ENCODE peak calls at places on chromosomes 6 and 20, in five cellular contexts. L, Y, V, C and M are unnamed samples.

GRCh38 chr6:111871207-111871606 is 2.0 kb downstream of the FYN start:
- DNase-seq in L (no peak), Y (no peak), V (no peak), C (no peak), M (peak)

GRCh38 chr6:42981866-42982265 is 2.5 kb upstream of the PPP2R5D start:
- DNase-seq in Y (no peak), L (no peak), C (no peak), V (peak), M (no peak)

GRCh38 chr20:49690899-49691620 is 22.6 kb downstream of the B4GALT5 start:
- DNase-seq in C (peak), Y (no peak), V (peak), L (no peak), M (no peak)

GRCh38 chr6:118893882-118894424 is at the start of gene ASF1A:
- DNase-seq in L (peak), C (peak), V (peak), Y (peak), M (peak)

GRCh38 chr20:7822772-7823171 is 117.5 kb downstream of the HAO1 start:
- DNase-seq in C (no peak), Y (no peak), L (no peak), V (no peak), M (no peak)

GRCh38 chr20:676315-676937 is 824 bp upstream of the SCRT2 start:
- DNase-seq in Y (no peak), C (peak), V (no peak), L (no peak), M (no peak)

GRCh38 chr6:103113416-103113815 is 1719.9 kb downstream of the GRIK2 start:
- DNase-seq in L (no peak), C (no peak), Y (no peak), V (no peak), M (no peak)

GRCh38 chr6:151325075-151326050 is 66.0 kb downstream of the ZBTB2 start:
- DNase-seq in Y (no peak), L (peak), V (peak), C (peak), M (peak)

GRCh38 chr20:47561175-47561574 is 59.5 kb downstream of the NCOA3 start:
- DNase-seq in V (peak), L (no peak), Y (no peak), C (no peak), M (peak)

GRCh38 chr6:151240861-151241642 is 1.3 kb downstream of the AKAP12 start:
- DNase-seq in C (peak), V (peak), Y (peak), L (no peak), M (peak)

GRCh38 chr6:106381871-106382270 is 21.4 kb downstream of the CRYBG1 start:
- DNase-seq in C (peak), V (peak), Y (no peak), L (no peak), M (peak)

GRCh38 chr20:41135888-41136243 is 1.5 kb upstream of the PLCG1 start:
- DNase-seq in V (no peak), Y (no peak), L (no peak), C (no peak), M (no peak)

GRCh38 chr6:52417675-52418111 is 2.4 kb upstream of the EFHC1 start:
- DNase-seq in V (peak), L (no peak), Y (peak), C (peak), M (peak)

GRCh38 chr6:94144807-94145206 is 725.4 kb upstream of the EPHA7 start:
- DNase-seq in L (no peak), C (no peak), Y (no peak), V (no peak), M (no peak)

GRCh38 chr6:16690244-16691142 is 70.8 kb downstream of the ATXN1 start:
- DNase-seq in V (peak), L (no peak), Y (no peak), C (no peak), M (peak)

GRCh38 chr6:41278699-41279405 is 7.6 kb downstream of the TREM1 start:
- DNase-seq in V (peak), L (peak), Y (peak), C (peak), M (peak)

GRCh38 chr6:159701413-159701999 is 8.5 kb upstream of the SOD2 start:
- DNase-seq in Y (peak), L (no peak), V (peak), C (no peak), M (peak)

GRCh38 chr6:156189714-156190113 is 587.5 kb upstream of the ARID1B start:
- DNase-seq in C (no peak), L (no peak), V (no peak), Y (no peak), M (no peak)

GRCh38 chr20:23367770-23368169 is 5.8 kb downstream of the GZF1 start:
- DNase-seq in C (no peak), L (no peak), Y (no peak), V (peak), M (no peak)

GRCh38 chr20:57629976-57630525 is 9.8 kb upstream of the ZBP1 start:
- DNase-seq in C (no peak), V (no peak), Y (no peak), L (no peak), M (no peak)

GRCh38 chr6:149354009-149354408 is 36.5 kb downstream of the TAB2 start:
- DNase-seq in L (no peak), V (no peak), C (no peak), Y (no peak), M (no peak)

GRCh38 chr20:48818481-48818987 is 9.3 kb downstream of the PREX1 start:
- DNase-seq in Y (no peak), V (no peak), C (no peak), L (no peak), M (no peak)

GRCh38 chr6:86937219-86938079 is at the start of gene HTR1E:
- DNase-seq in Y (no peak), L (no peak), V (peak), C (peak), M (no peak)

GRCh38 chr6:156984178-156984738 is 207.1 kb downstream of the ARID1B start:
- DNase-seq in L (no peak), C (no peak), Y (no peak), V (no peak), M (no peak)

GRCh38 chr6:88780714-88781389 is 182.6 kb downstream of the RNGTT start:
- DNase-seq in V (peak), Y (peak), C (peak), L (no peak), M (peak)

GRCh38 chr6:119066426-119067001 is 11.9 kb downstream of the FAM184A start:
- DNase-seq in Y (no peak), V (no peak), L (no peak), C (no peak), M (no peak)

GRCh38 chr6:842141-842540 is 149.2 kb upstream of the EXOC2 start:
- DNase-seq in L (no peak), Y (no peak), C (no peak), V (no peak), M (no peak)

DNA sequence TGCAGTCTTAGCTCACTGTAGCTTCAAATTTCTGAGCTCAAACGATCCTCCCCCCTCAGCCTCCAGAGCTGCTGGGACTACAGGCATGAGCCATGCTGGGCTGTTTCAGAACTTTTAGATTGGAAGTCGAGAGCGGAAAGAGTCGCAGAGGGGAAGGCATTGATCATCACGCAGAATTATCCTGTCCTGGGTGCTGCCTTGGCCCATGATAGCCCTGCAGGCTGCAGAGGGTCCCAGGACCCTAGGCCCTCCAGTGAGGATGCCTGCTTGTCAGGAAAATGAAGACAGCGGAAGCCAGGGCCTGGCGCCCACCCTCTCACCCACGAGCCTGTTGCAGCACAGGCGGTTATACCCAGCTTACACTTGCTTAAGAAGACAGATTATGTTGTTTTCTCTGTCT is 9.1 kb downstream of the TMEM181 start:
- DNase-seq in Y (no peak), L (no peak), C (no peak), V (no peak), M (no peak)
- H3K4me3 ChIP-seq in Y (no peak), L (no peak), C (no peak), V (no peak), M (no peak)

GRCh38 chr6:168616807-168617756 is 176.1 kb downstream of the SMOC2 start:
- DNase-seq in V (peak), C (no peak), Y (no peak), L (no peak), M (no peak)
- TF ChIP-seq CTCF in V (no peak), C (peak), Y (no peak), L (peak), M (no peak)

GRCh38 chr20:32474009-32474716 is 111.0 kb downstream of the NOL4L start:
- DNase-seq in L (no peak), C (no peak), Y (no peak), V (no peak), M (no peak)

GRCh38 chr20:32474967-32475819 is 109.9 kb downstream of the NOL4L start:
- DNase-seq in Y (peak), V (peak), L (peak), C (no peak), M (peak)

GRCh38 chr20:32472581-32473207 is 112.4 kb downstream of the NOL4L start:
- DNase-seq in Y (no peak), V (no peak), L (no peak), C (no peak), M (no peak)

GRCh38 chr20:32473231-32474008 is 111.7 kb downstream of the NOL4L start:
- DNase-seq in V (no peak), Y (no peak), L (no peak), C (no peak), M (no peak)

DNA sequence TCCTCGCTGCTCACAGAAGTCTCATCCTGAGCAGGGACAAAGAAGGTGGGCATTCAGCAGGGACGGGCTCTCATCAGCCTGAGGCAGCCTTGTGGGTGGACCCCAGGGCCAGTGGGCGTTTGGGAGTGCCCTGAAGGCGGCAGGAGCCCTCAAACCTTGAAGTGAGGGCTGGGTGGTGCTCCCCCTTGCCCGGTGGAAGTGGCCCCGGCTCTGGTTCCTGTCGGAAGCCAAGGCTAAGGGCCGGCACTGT is 110.5 kb downstream of the NOL4L start:
- DNase-seq in V (no peak), Y (no peak), C (no peak), L (no peak), M (no peak)
- H3K4me3 ChIP-seq in V (peak), Y (peak), C (no peak), L (peak), M (peak)

DNA sequence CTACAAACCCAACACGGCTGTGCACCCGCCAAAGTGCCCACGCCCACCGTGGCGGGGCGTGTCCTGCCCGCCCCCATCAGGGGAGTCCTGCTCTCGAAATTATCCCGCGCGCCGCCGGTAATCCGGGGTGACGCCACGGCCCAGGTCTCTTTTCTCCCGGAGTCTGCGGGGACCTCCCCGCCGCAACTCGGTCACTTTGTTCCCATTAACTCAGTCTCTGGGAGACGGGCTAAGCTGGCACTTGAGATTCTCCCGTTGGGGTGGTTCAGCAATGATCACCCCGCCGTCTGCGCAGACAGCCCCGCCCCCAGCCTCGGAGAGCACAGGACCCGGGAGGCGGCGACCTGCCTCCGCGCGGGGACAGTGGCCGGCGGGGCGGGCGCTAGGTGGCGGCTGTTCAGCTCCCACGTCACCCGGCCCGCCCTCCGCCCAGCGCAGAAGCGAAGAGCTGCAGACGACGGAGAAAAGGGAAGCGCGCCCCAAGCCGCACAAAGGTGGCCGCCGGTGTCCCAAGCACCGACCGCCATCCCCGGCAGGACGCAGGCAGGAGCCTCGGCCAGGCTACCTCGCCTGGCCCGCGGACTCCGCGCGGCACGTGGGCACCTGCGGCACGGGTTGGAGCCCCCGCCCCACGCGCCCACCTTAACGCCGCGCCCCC is 31.5 kb downstream of the SF3B5 start:
- DNase-seq in V (peak), L (peak), Y (no peak), C (peak), M (peak)
- TF ChIP-seq CTCF in V (no peak), L (peak), Y (peak), C (peak), M (no peak)

DNA sequence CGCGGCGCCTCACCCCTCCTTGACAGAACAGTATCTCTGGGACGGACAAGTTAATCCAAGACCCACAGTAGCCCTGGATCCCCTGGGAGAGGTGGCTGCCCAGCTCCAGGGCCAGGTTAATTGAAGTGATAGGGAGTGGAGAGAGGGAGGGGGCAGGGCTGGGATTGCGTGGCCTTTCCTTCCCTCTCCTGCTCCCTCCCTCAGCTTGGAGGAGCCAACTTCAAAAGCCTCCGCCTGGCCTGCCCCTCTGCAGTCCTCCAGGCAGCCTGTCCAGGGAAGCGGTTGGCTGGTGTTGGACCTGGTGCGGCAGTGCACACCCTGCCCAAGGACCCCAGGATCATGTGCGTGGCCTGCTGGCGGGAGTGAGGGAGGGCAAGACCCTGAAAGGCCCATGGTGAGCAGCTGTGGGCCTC is at the start of gene C20orf204:
- DNase-seq in Y (no peak), L (no peak), V (no peak), C (no peak), M (no peak)
- H3K4me3 ChIP-seq in Y (no peak), L (no peak), V (no peak), C (no peak), M (no peak)

DNA sequence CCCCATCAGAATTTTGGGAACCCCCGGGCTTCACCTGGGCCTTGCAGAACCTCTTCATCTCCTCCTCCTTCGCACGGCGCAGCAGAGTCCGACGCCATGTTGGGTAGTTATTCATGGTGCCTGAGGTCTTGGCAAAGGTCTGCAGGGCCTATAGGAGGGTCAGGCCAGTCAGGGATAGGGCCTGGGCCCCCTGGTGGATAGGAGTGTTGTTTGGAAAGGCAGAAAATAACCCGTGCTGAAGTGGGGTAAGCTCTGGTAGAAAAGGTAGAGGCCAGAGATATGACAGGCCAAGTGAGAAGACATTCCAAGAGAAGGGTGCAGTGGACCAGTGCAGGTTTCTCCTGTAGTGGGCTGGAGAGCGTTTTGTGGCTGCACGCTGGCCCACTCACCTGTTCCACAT is 4.9 kb downstream of the SMPD2 start:
- DNase-seq in L (no peak), C (no peak), Y (no peak), V (no peak), M (no peak)
- TF ChIP-seq CTCF in L (no peak), C (no peak), Y (no peak), V (no peak), M (no peak)

DNA sequence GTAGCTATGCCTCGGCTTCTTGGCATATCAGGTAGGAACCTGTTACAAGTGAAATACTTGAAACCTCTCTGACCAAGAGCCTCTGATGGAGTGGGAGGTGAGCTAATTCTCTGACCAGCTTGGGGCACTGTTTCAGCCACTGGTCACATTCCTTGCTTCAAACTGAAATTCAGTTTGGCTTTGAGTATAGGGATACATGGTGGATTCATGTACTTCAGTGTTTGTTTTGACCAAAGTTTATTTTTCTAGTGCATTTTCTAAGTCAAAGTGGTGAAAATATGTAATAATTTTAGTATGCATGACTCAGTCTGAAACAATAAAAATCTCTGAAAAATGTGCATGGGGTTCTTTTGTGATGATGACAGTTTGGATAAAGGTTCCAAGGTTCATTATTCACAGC is 18.6 kb downstream of the TTPAL start:
- DNase-seq in V (peak), Y (no peak), C (no peak), L (no peak), M (peak)
- H3K4me3 ChIP-seq in V (no peak), Y (no peak), C (no peak), L (no peak), M (no peak)

GRCh38 chr6:169101036-169101805 is 152.4 kb downstream of the THBS2 start:
- DNase-seq in C (no peak), Y (no peak), V (no peak), L (no peak), M (peak)

GRCh38 chr6:169098136-169098535 is 155.5 kb downstream of the THBS2 start:
- DNase-seq in L (no peak), C (no peak), V (peak), Y (no peak), M (no peak)

GRCh38 chr6:169097336-169098052 is 156.2 kb downstream of the THBS2 start:
- DNase-seq in Y (peak), V (peak), C (no peak), L (no peak), M (peak)

GRCh38 chr6:169101981-169102380 is 151.7 kb downstream of the THBS2 start:
- DNase-seq in V (peak), C (no peak), L (no peak), Y (peak), M (peak)

GRCh38 chr6:169099411-169100202 is 154.0 kb downstream of the THBS2 start:
- DNase-seq in V (peak), C (no peak), Y (no peak), L (no peak), M (peak)
- TF ChIP-seq CTCF in V (peak), C (no peak), Y (peak), L (no peak), M (peak)

DNA sequence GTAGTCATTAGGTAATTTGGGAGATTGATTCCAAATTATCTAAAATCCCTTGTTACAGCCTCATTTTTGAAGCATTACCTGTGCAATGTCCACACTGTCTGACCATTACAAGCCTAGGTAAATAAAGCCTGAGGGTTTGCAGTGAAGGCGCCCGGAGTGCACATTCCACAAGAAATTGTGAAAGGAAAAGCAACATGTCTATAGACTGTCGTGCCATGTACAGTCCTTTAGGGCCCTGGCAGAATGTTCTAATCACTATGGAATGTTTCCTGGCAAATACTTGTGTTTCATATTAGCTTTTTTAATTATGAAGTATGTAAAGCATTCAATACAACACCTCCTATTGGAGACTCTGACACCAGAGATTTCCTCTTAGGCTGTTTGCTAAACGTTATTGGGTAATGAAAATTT is 28.9 kb downstream of the PREP start:
- DNase-seq in C (peak), L (peak), V (peak), Y (no peak), M (peak)
- H3K4me3 ChIP-seq in C (no peak), L (no peak), V (no peak), Y (no peak), M (no peak)